ENCODE peak calls at places on chromosomes 16 and 17, in ten cellular contexts. G is progenitor cell of endocrine pancreas; Y is AML-193; N is effector CD4-positive, alpha-beta T cell; W is AG10803; I is activated T-helper 1 cell treated with Interleukin-2 at 50 U/mL for 16 hours; F is cardiac fibroblast; J is A549; Q is stimulated activated CD4-positive, alpha-beta T cell treated with anti-CD3 and anti-CD28 coated beads, Interleukin-12 subunit alpha, Interleukin-12 subunit beta, amount 100 ng/mL, for 24 hours; R is stimulated activated CD8-positive, alpha-beta memory T cell treated with anti-CD3 and anti-CD28 coated beads, Interleukin-7, amount 100 ng/mL, for 1 hour. M is an unnamed sample.

GRCh38 chr17:58387834-58388233 is 29.5 kb downstream of the RNF43 start:
- DNase-seq in G (no peak), Y (no peak), N (no peak), W (no peak), I (no peak), F (no peak), J (no peak), Q (no peak), R (no peak), M (no peak)

GRCh38 chr16:49201118-49201517 is 80.5 kb downstream of the CBLN1 start:
- DNase-seq in G (no peak), Y (no peak), N (no peak), W (no peak), I (no peak), F (no peak), J (no peak), Q (no peak), R (no peak), M (no peak)

GRCh38 chr17:17497065-17497844 is 1.1 kb upstream of the RASD1 start:
- DNase-seq in G (no peak), Y (no peak), N (no peak), W (no peak), I (no peak), F (peak), J (no peak), Q (no peak), R (no peak), M (no peak)

GRCh38 chr16:6428861-6429260 is 903.8 kb upstream of the RBFOX1 start:
- DNase-seq in G (no peak), Y (no peak), N (no peak), W (no peak), I (no peak), F (no peak), J (no peak), Q (no peak), R (no peak), M (no peak)

GRCh38 chr17:78351449-78352006 is 8.3 kb downstream of the SOCS3 start:
- DNase-seq in G (no peak), Y (no peak), N (no peak), W (peak), I (no peak), F (peak), J (no peak), Q (no peak), R (no peak), M (peak)

GRCh38 chr16:75710344-75710743 is 9.1 kb upstream of the DUXB start:
- DNase-seq in G (no peak), Y (no peak), N (no peak), W (no peak), I (no peak), F (no peak), J (no peak), Q (no peak), R (no peak), M (peak)

GRCh38 chr16:68346892-68347480 is 36.2 kb downstream of the PRMT7 start:
- DNase-seq in G (no peak), Y (no peak), N (no peak), W (no peak), I (no peak), F (no peak), J (no peak), Q (no peak), R (no peak), M (no peak)

GRCh38 chr16:35182043-35182677 is 1722.7 kb downstream of the TP53TG3F start:
- DNase-seq in G (no peak), Y (no peak), N (no peak), W (no peak), I (no peak), F (no peak), J (no peak), Q (no peak), R (no peak), M (no peak)

GRCh38 chr17:58693751-58694150 is 1.3 kb downstream of the RAD51C start:
- DNase-seq in G (no peak), Y (no peak), N (no peak), W (no peak), I (no peak), F (no peak), J (no peak), Q (no peak), R (no peak), M (peak)

GRCh38 chr17:19646788-19647696 is 1.5 kb upstream of the ALDH3A2 start:
- DNase-seq in G (no peak), Y (no peak), N (no peak), W (peak), I (no peak), F (peak), J (no peak), Q (no peak), R (no peak), M (peak)

GRCh38 chr17:16033729-16034349 is 34.2 kb downstream of the TTC19 start:
- DNase-seq in G (no peak), Y (no peak), N (no peak), W (no peak), I (no peak), F (no peak), J (no peak), Q (no peak), R (no peak), M (no peak)

GRCh38 chr16:17555176-17555575 is 84.4 kb upstream of the XYLT1 start:
- DNase-seq in G (no peak), Y (no peak), N (no peak), W (peak), I (no peak), F (peak), J (no peak), Q (no peak), R (no peak), M (peak)

GRCh38 chr17:32498362-32498761 is 11.6 kb downstream of the CDK5R1 start:
- DNase-seq in G (no peak), Y (no peak), N (no peak), W (no peak), I (no peak), F (no peak), J (no peak), Q (no peak), R (no peak), M (no peak)

GRCh38 chr17:29929006-29929543 is 953 bp downstream of the SSH2 start:
- DNase-seq in G (no peak), Y (peak), N (no peak), W (no peak), I (no peak), F (peak), J (no peak), Q (no peak), R (no peak), M (peak)

GRCh38 chr17:81097943-81098308 is 63.0 kb downstream of the BAIAP2 start:
- DNase-seq in G (no peak), Y (no peak), N (no peak), W (peak), I (no peak), F (no peak), J (peak), Q (no peak), R (no peak), M (peak)